ENCODE peak calls at places on chromosomes 4 and X, in nine cellular contexts. B is ELR; R is activated naive CD8-positive, alpha-beta T cell treated with anti-CD3 and anti-CD28 coated beads for 36 hours; T is fibroblast of mammary gland; Z is NCI-H1436; K is A549; M is sigmoid colon; V is progenitor cell of endocrine pancreas; J is central memory CD4-positive, alpha-beta T cell. E is an unnamed sample.

GRCh38 chr4:177177446-177178160 is 132.1 kb upstream of the NEIL3 start:
- DNase-seq in R (no peak), M (no peak), B (no peak), T (peak), J (no peak), K (no peak), V (no peak), Z (no peak), E (no peak)

GRCh38 chr4:163492951-163493504 is 1.5 kb upstream of the TMA16 start:
- DNase-seq in R (no peak), M (no peak), K (no peak), J (no peak), Z (no peak), B (no peak), V (no peak), T (no peak), E (no peak)

GRCh38 chrX:10749113-10749512 is 128.7 kb upstream of the MID1 start:
- DNase-seq in V (no peak), K (no peak), M (no peak), Z (no peak), J (no peak), R (no peak), T (peak), B (peak), E (no peak)

GRCh38 chrX:672931-673330 is 42.3 kb downstream of the SHOX start:
- DNase-seq in Z (no peak), M (no peak), B (peak), J (no peak), T (no peak), K (no peak), V (no peak), R (no peak), E (no peak)

GRCh38 chr4:107564326-107564725 is 155.7 kb downstream of the PAPSS1 start:
- DNase-seq in J (no peak), V (no peak), K (no peak), B (no peak), M (no peak), T (peak), Z (no peak), R (no peak), E (no peak)

GRCh38 chrX:153588021-153588781 is 10.7 kb downstream of the CCNQ start:
- DNase-seq in M (no peak), J (no peak), Z (no peak), T (no peak), B (no peak), R (no peak), K (no peak), V (no peak), E (no peak)

GRCh38 chrX:71056857-71057256 is 11.3 kb downstream of the SNX12 start:
- DNase-seq in R (no peak), K (no peak), J (no peak), T (peak), Z (no peak), V (no peak), M (no peak), B (peak), E (no peak)

GRCh38 chr4:89245459-89245858 is 62.1 kb downstream of the GPRIN3 start:
- DNase-seq in M (no peak), J (no peak), K (no peak), R (no peak), T (no peak), V (no peak), Z (no peak), B (no peak), E (no peak)

GRCh38 chr4:31362756-31363155 is 642.6 kb downstream of the PCDH7 start:
- DNase-seq in B (no peak), V (no peak), Z (no peak), R (no peak), K (no peak), J (no peak), T (peak), M (no peak), E (no peak)

GRCh38 chr4:168796362-168797106 is 213.5 kb downstream of the CBR4 start:
- DNase-seq in T (peak), J (no peak), Z (no peak), M (no peak), R (no peak), B (peak), K (peak), V (no peak), E (no peak)

GRCh38 chr4:10013722-10014121 is 7.6 kb downstream of the SLC2A9 start:
- DNase-seq in K (no peak), J (no peak), V (no peak), T (peak), Z (peak), M (no peak), B (peak), R (peak), E (no peak)

GRCh38 chr4:85774000-85774399 is 299.1 kb downstream of the ARHGAP24 start:
- DNase-seq in T (no peak), Z (peak), M (no peak), K (no peak), B (no peak), J (no peak), V (no peak), R (no peak), E (no peak)

GRCh38 chr4:147334478-147334877 is 146.4 kb upstream of the EDNRA start:
- DNase-seq in K (no peak), M (no peak), B (peak), T (peak), Z (no peak), R (no peak), V (no peak), J (no peak), E (no peak)

GRCh38 chr4:88104902-88105610 is 53.4 kb downstream of the ABCG2 start:
- DNase-seq in V (no peak), J (no peak), T (peak), M (no peak), R (no peak), B (peak), Z (no peak), K (no peak), E (no peak)

GRCh38 chrX:135328421-135329005 is 19.2 kb downstream of the ETDC start:
- DNase-seq in B (no peak), V (no peak), Z (no peak), R (no peak), T (peak), K (no peak), M (no peak), J (no peak), E (no peak)

GRCh38 chrX:68132749-68133148 is 300.5 kb downstream of the OPHN1 start:
- DNase-seq in J (no peak), M (no peak), B (no peak), R (no peak), K (no peak), T (no peak), Z (no peak), V (no peak), E (no peak)

GRCh38 chrX:114800719-114801118 is 216.7 kb downstream of the IL13RA2 start:
- DNase-seq in V (no peak), B (peak), Z (no peak), K (no peak), M (no peak), T (peak), R (no peak), J (no peak), E (no peak)

GRCh38 chr4:140581078-140581477 is 12.3 kb upstream of the UCP1 start:
- DNase-seq in Z (no peak), T (peak), K (no peak), V (no peak), M (no peak), R (no peak), B (no peak), J (no peak), E (no peak)

GRCh38 chr4:36243355-36244256 is 708 bp downstream of the ARAP2 start:
- DNase-seq in R (peak), K (peak), M (peak), J (no peak), Z (no peak), V (no peak), T (peak), B (no peak), E (no peak)